ENCODE peak calls at places on chromosome 2, in nine cellular contexts. H is left cardiac atrium; P is activated naive CD4-positive, alpha-beta T cell; X is IMR-90; T is kidney glomerular epithelial cell; B is KBM-7; N is memory B cell; D is Caki2; Y is Caco-2. Q is an unnamed sample.

GRCh38 chr2:133490412-133490958 is 77.8 kb downstream of the NCKAP5 start:
- DNase-seq in P (no peak), B (no peak), Y (no peak), N (no peak), X (no peak), T (no peak), H (peak), D (no peak), Q (no peak)

GRCh38 chr2:113169002-113169530 is 4.7 kb upstream of the PSD4 start:
- DNase-seq in D (no peak), B (peak), T (no peak), X (no peak), H (no peak), Y (no peak), N (no peak), P (no peak), Q (no peak)

GRCh38 chr2:28904295-28904694 is 9.8 kb downstream of the WDR43 start:
- DNase-seq in X (peak), T (peak), N (no peak), P (no peak), H (no peak), D (no peak), Y (no peak), B (no peak), Q (no peak)

GRCh38 chr2:236657801-236658200 is 88.2 kb downstream of the ACKR3 start:
- DNase-seq in T (no peak), N (no peak), B (no peak), X (no peak), Y (no peak), H (no peak), P (no peak), D (no peak), Q (no peak)

GRCh38 chr2:26979761-26980160 is 9.3 kb downstream of the MAPRE3 start:
- DNase-seq in Y (no peak), T (no peak), N (no peak), B (no peak), H (no peak), D (no peak), P (no peak), X (peak), Q (no peak)

GRCh38 chr2:230218411-230218810 is 1.4 kb downstream of the SP110 start:
- DNase-seq in D (no peak), N (no peak), X (no peak), Y (no peak), P (no peak), B (peak), T (no peak), H (no peak), Q (no peak)

GRCh38 chr2:9330639-9331270 is 92.6 kb downstream of the ITGB1BP1 start:
- DNase-seq in P (no peak), B (peak), X (no peak), H (no peak), D (no peak), Y (no peak), T (no peak), N (no peak), Q (no peak)

GRCh38 chr2:228629251-228629650 is 447.8 kb upstream of the SPHKAP start:
- DNase-seq in N (no peak), Y (no peak), D (no peak), B (no peak), H (no peak), X (no peak), T (no peak), P (no peak), Q (no peak)

GRCh38 chr2:138948070-138948539 is 167.9 kb upstream of the NXPH2 start:
- DNase-seq in T (peak), X (peak), B (no peak), N (no peak), D (peak), H (peak), Y (no peak), P (no peak), Q (no peak)

GRCh38 chr2:102826904-102827303 is 65.1 kb downstream of the TMEM182 start:
- DNase-seq in D (no peak), B (peak), N (no peak), P (no peak), X (peak), Y (no peak), H (peak), T (no peak), Q (no peak)

GRCh38 chr2:134217316-134217715 is 36.6 kb upstream of the MGAT5 start:
- DNase-seq in D (no peak), P (no peak), X (no peak), B (no peak), T (no peak), H (no peak), N (no peak), Y (no peak), Q (no peak)

GRCh38 chr2:34105015-34105767 is 506.1 kb upstream of the FAM98A start:
- DNase-seq in X (peak), N (no peak), B (no peak), T (peak), Y (no peak), P (no peak), D (peak), H (no peak), Q (no peak)

GRCh38 chr2:38629684-38630083 is 27.0 kb upstream of the HNRNPLL start:
- DNase-seq in D (no peak), H (no peak), N (no peak), T (no peak), B (no peak), X (no peak), Y (no peak), P (no peak), Q (no peak)

GRCh38 chr2:9232886-9233285 is 26.3 kb downstream of the ASAP2 start:
- DNase-seq in Y (no peak), X (peak), N (no peak), D (peak), T (peak), P (no peak), H (no peak), B (no peak), Q (no peak)

Q was measured in GM18507.